ENCODE peak calls at places on chromosomes 5 and 9, in four cellular contexts. D is IMR-90; R is colonic mucosa; V is stimulated activated CD8-positive, alpha-beta memory T cell treated with anti-CD3 and anti-CD28 coated beads, Interleukin-4, amount 100 ng/mL, for 1 hour. H is an unnamed sample.

GRCh38 chr5:170737591-170737990 is 45.9 kb upstream of the GABRP start:
- DNase-seq in D (no peak), R (no peak), V (no peak), H (no peak)

GRCh38 chr5:72821776-72822175 is 5.3 kb downstream of the TNPO1 start:
- DNase-seq in D (no peak), R (no peak), V (no peak), H (no peak)

GRCh38 chr5:96065577-96066385 is 104.1 kb upstream of the ELL2 start:
- DNase-seq in D (no peak), R (no peak), V (no peak), H (no peak)

GRCh38 chr5:104763163-104763562 is 1200.6 kb upstream of the NUDT12 start:
- DNase-seq in D (no peak), R (no peak), V (no peak), H (no peak)

GRCh38 chr9:99158629-99159028 is 53.7 kb downstream of the TGFBR1 start:
- DNase-seq in D (no peak), R (no peak), V (no peak), H (no peak)

GRCh38 chr5:122774861-122775712 is at the start of gene SNX2:
- DNase-seq in D (peak), R (peak), V (peak), H (no peak)

GRCh38 chr5:177432143-177432904 is 5.8 kb downstream of the GRK6 start:
- DNase-seq in D (no peak), R (no peak), V (no peak), H (no peak)

GRCh38 chr9:28808042-28808441 is 1234.8 kb upstream of the C9orf72 start:
- DNase-seq in D (no peak), R (no peak), V (no peak), H (no peak)

GRCh38 chr5:139828207-139828895 is 32.7 kb downstream of the PSD2 start:
- DNase-seq in D (no peak), R (no peak), V (no peak), H (no peak)

GRCh38 chr5:179912951-179913350 is 5.3 kb upstream of the TBC1D9B start:
- DNase-seq in D (no peak), R (no peak), V (no peak), H (no peak)

GRCh38 chr5:75568202-75568601 is 43.1 kb upstream of the ANKDD1B start:
- DNase-seq in D (no peak), R (no peak), V (no peak), H (no peak)

GRCh38 chr5:7374186-7374585 is 21.8 kb upstream of the ADCY2 start:
- DNase-seq in D (no peak), R (no peak), V (no peak), H (no peak)

GRCh38 chr5:119343766-119344165 is 12.1 kb upstream of the TNFAIP8 start:
- DNase-seq in D (peak), R (no peak), V (no peak), H (no peak)

GRCh38 chr9:112059145-112059979 is 115.7 kb downstream of the SUSD1 start:
- DNase-seq in D (peak), R (peak), V (no peak), H (peak)

GRCh38 chr5:42655982-42656660 is 100.5 kb upstream of the CCDC152 start:
- DNase-seq in D (no peak), R (no peak), V (no peak), H (no peak)

GRCh38 chr5:468401-468800 is 25.4 kb downstream of the EXOC3 start:
- DNase-seq in D (no peak), R (no peak), V (no peak), H (no peak)

GRCh38 chr5:107913511-107913910 is 242.8 kb upstream of the EFNA5 start:
- DNase-seq in D (no peak), R (no peak), V (no peak), H (no peak)

GRCh38 chr5:118069452-118069851 is 918.9 kb downstream of the DTWD2 start:
- DNase-seq in D (no peak), R (no peak), V (no peak), H (no peak)

GRCh38 chr5:142110046-142110531 is 1.5 kb downstream of the NDFIP1 start:
- DNase-seq in D (peak), R (peak), V (no peak), H (no peak)

GRCh38 chr9:16509946-16510504 is 360.4 kb downstream of the BNC2 start:
- DNase-seq in D (peak), R (no peak), V (no peak), H (no peak)

GRCh38 chr9:83142389-83142788 is 79.4 kb upstream of the RASEF start:
- DNase-seq in D (no peak), R (no peak), V (no peak), H (no peak)

GRCh38 chr5:164341056-164341619 is 835.7 kb downstream of the MAT2B start:
- DNase-seq in D (no peak), R (no peak), V (no peak), H (no peak)

GRCh38 chr5:1430121-1430795 is 15.0 kb downstream of the SLC6A3 start:
- DNase-seq in D (no peak), R (no peak), V (no peak), H (no peak)

GRCh38 chr9:93119953-93120845 is 13.9 kb downstream of the NINJ1 start:
- DNase-seq in D (peak), R (peak), V (no peak), H (no peak)

GRCh38 chr5:54912021-54912420 is 73.4 kb downstream of the ESM1 start:
- DNase-seq in D (peak), R (no peak), V (no peak), H (no peak)

GRCh38 chr9:127927457-127928231 is 2.9 kb downstream of the PIP5KL1 start:
- DNase-seq in D (no peak), R (peak), V (peak), H (no peak)

GRCh38 chr9:81559741-81560140 is 129.6 kb downstream of the TLE1 start:
- DNase-seq in D (peak), R (no peak), V (no peak), H (peak)

GRCh38 chr9:4973246-4973645 is 11.8 kb upstream of the JAK2 start:
- DNase-seq in D (peak), R (no peak), V (no peak), H (no peak)

GRCh38 chr5:151123897-151124751 is 33.5 kb downstream of the ANXA6 start:
- DNase-seq in D (peak), R (no peak), V (no peak), H (no peak)

GRCh38 chr9:8514760-8515159 is 715.2 kb upstream of the DMAC1 start:
- DNase-seq in D (no peak), R (no peak), V (no peak), H (no peak)

GRCh38 chr5:80960531-80961375 is 590 bp downstream of the RASGRF2 start:
- DNase-seq in D (peak), R (peak), V (no peak), H (no peak)

GRCh38 chr9:4839470-4839912 is 46.7 kb downstream of the RCL1 start:
- DNase-seq in D (peak), R (no peak), V (no peak), H (no peak)

GRCh38 chr5:177194278-177194677 is 60.7 kb downstream of the NSD1 start:
- DNase-seq in D (peak), R (no peak), V (no peak), H (peak)

GRCh38 chr9:13901176-13901575 is 412.8 kb downstream of the NFIB start:
- DNase-seq in D (no peak), R (no peak), V (no peak), H (no peak)

H was measured in AG04449.